ENCODE peak calls at places on chromosomes 3 and 15, in ten cellular contexts. C is neural crest cell; E is activated B cell treated with CpG ODN at 0.5 μM for 24 hours; G is bronchial epithelial cell; U is cardiac fibroblast; N is WERI-Rb-1; I is thoracic aorta; A is glutamatergic neuron; J is CD4-positive, alpha-beta T cell; B is endothelial cell. F is an unnamed sample.

GRCh38 chr3:162641869-162642350 is 1145.3 kb downstream of the OTOL1 start:
- DNase-seq in C (no peak), E (no peak), G (no peak), U (no peak), N (no peak), I (no peak), A (no peak), J (no peak), B (no peak), F (no peak)

GRCh38 chr3:107271787-107272387 is 105.4 kb upstream of the CCDC54 start:
- DNase-seq in C (no peak), E (no peak), G (peak), U (peak), N (no peak), I (no peak), A (no peak), J (no peak), B (no peak), F (no peak)

GRCh38 chr3:181017690-181018089 is 28.2 kb upstream of the DNAJC19 start:
- DNase-seq in C (no peak), E (no peak), G (no peak), U (no peak), N (no peak), I (no peak), A (no peak), J (no peak), B (no peak), F (no peak)

GRCh38 chr15:73370151-73370550 is 1.4 kb upstream of the HCN4 start:
- DNase-seq in C (no peak), E (no peak), G (peak), U (no peak), N (peak), I (no peak), A (no peak), J (no peak), B (no peak), F (no peak)

GRCh38 chr15:98779463-98780071 is 131.2 kb downstream of the IGF1R start:
- DNase-seq in C (peak), E (peak), G (peak), U (peak), N (peak), I (peak), A (peak), J (peak), B (peak), F (no peak)

GRCh38 chr3:18740631-18741583 is 315.8 kb upstream of the SATB1 start:
- DNase-seq in C (no peak), E (no peak), G (no peak), U (no peak), N (no peak), I (no peak), A (no peak), J (peak), B (no peak), F (no peak)

GRCh38 chr15:80709542-80709941 is 14.4 kb downstream of the ABHD17C start:
- DNase-seq in C (no peak), E (no peak), G (peak), U (no peak), N (no peak), I (no peak), A (no peak), J (no peak), B (no peak), F (no peak)

GRCh38 chr3:156264771-156265170 is 144.4 kb downstream of the KCNAB1 start:
- DNase-seq in C (no peak), E (no peak), G (no peak), U (no peak), N (no peak), I (no peak), A (no peak), J (no peak), B (no peak), F (no peak)

GRCh38 chr3:89180334-89180733 is 72.9 kb downstream of the EPHA3 start:
- DNase-seq in C (no peak), E (no peak), G (peak), U (peak), N (no peak), I (no peak), A (no peak), J (no peak), B (no peak), F (no peak)

GRCh38 chr15:101045835-101046691 is 126.9 kb downstream of the LRRK1 start:
- DNase-seq in C (no peak), E (peak), G (no peak), U (no peak), N (peak), I (no peak), A (peak), J (no peak), B (peak), F (no peak)

GRCh38 chr3:141294300-141294699 is 62.7 kb downstream of the PXYLP1 start:
- DNase-seq in C (no peak), E (no peak), G (no peak), U (peak), N (no peak), I (no peak), A (no peak), J (no peak), B (no peak), F (no peak)

GRCh38 chr3:14512944-14513332 is 27.2 kb downstream of the GRIP2 start:
- DNase-seq in C (no peak), E (no peak), G (no peak), U (no peak), N (peak), I (no peak), A (peak), J (no peak), B (no peak), F (no peak)

GRCh38 chr3:13470894-13471574 is 9.1 kb upstream of the HDAC11 start:
- DNase-seq in C (no peak), E (no peak), G (peak), U (no peak), N (no peak), I (no peak), A (no peak), J (no peak), B (no peak), F (no peak)

GRCh38 chr3:58659051-58659675 is 7.4 kb downstream of the FAM3D start:
- DNase-seq in C (no peak), E (no peak), G (peak), U (peak), N (peak), I (no peak), A (no peak), J (no peak), B (no peak), F (no peak)

GRCh38 chr3:65545429-65545828 is 493.3 kb downstream of the MAGI1 start:
- DNase-seq in C (no peak), E (no peak), G (peak), U (peak), N (no peak), I (no peak), A (no peak), J (no peak), B (no peak), F (no peak)

GRCh38 chr15:101172421-101173097 is 79.3 kb downstream of the CHSY1 start:
- DNase-seq in C (no peak), E (no peak), G (no peak), U (no peak), N (peak), I (no peak), A (peak), J (no peak), B (no peak), F (no peak)

GRCh38 chr3:127803619-127804018 is 18.7 kb downstream of the MGLL start:
- DNase-seq in C (no peak), E (no peak), G (peak), U (peak), N (no peak), I (no peak), A (no peak), J (no peak), B (no peak), F (no peak)

GRCh38 chr15:40439461-40440299 is 1.1 kb upstream of the BAHD1 start:
- DNase-seq in C (no peak), E (peak), G (peak), U (no peak), N (peak), I (no peak), A (peak), J (no peak), B (no peak), F (no peak)

GRCh38 chr3:52028572-52028971 is 27.8 kb downstream of the DUSP7 start:
- DNase-seq in C (no peak), E (no peak), G (peak), U (no peak), N (no peak), I (no peak), A (no peak), J (no peak), B (no peak), F (no peak)

GRCh38 chr15:67823371-67824156 is 1.7 kb upstream of the SKOR1 start:
- DNase-seq in C (no peak), E (no peak), G (no peak), U (no peak), N (no peak), I (no peak), A (peak), J (no peak), B (no peak), F (no peak)

GRCh38 chr15:74540135-74540760 is 772 bp upstream of the ARID3B start:
- DNase-seq in C (no peak), E (no peak), G (peak), U (peak), N (no peak), I (no peak), A (no peak), J (no peak), B (no peak), F (peak)

GRCh38 chr15:82549199-82549665 is 9.0 kb upstream of the RPS17 start:
- DNase-seq in C (no peak), E (no peak), G (no peak), U (no peak), N (no peak), I (no peak), A (no peak), J (no peak), B (no peak), F (no peak)

GRCh38 chr15:74293021-74293810 is 57.1 kb downstream of the CCDC33 start:
- DNase-seq in C (no peak), E (no peak), G (no peak), U (no peak), N (no peak), I (no peak), A (no peak), J (no peak), B (no peak), F (no peak)

GRCh38 chr15:101523560-101523940 is 34.0 kb upstream of the PCSK6 start:
- DNase-seq in C (no peak), E (no peak), G (no peak), U (no peak), N (no peak), I (no peak), A (no peak), J (no peak), B (no peak), F (no peak)

GRCh38 chr15:74951006-74951405 is 5.6 kb downstream of the RPP25 start:
- DNase-seq in C (no peak), E (no peak), G (no peak), U (no peak), N (no peak), I (no peak), A (no peak), J (no peak), B (no peak), F (no peak)

GRCh38 chr3:149441662-149442442 is 32.6 kb upstream of the TM4SF4 start:
- DNase-seq in C (no peak), E (no peak), G (no peak), U (no peak), N (no peak), I (no peak), A (no peak), J (no peak), B (no peak), F (no peak)

GRCh38 chr3:196995646-196996355 is 27.2 kb upstream of the PIGZ start:
- DNase-seq in C (no peak), E (no peak), G (no peak), U (no peak), N (peak), I (no peak), A (no peak), J (no peak), B (no peak), F (no peak)

GRCh38 chr15:100873029-100873677 is 6.5 kb upstream of the ALDH1A3 start:
- DNase-seq in C (peak), E (no peak), G (peak), U (peak), N (peak), I (peak), A (peak), J (peak), B (peak), F (peak)

GRCh38 chr3:47355010-47355409 is 25.8 kb upstream of the PTPN23 start:
- DNase-seq in C (no peak), E (no peak), G (no peak), U (no peak), N (no peak), I (no peak), A (no peak), J (no peak), B (no peak), F (no peak)

GRCh38 chr3:99895706-99896441 is 78.2 kb downstream of the CMSS1 start:
- DNase-seq in C (no peak), E (no peak), G (peak), U (peak), N (no peak), I (no peak), A (no peak), J (no peak), B (no peak), F (no peak)

GRCh38 chr3:189512039-189512438 is 119.2 kb upstream of the TP63 start:
- DNase-seq in C (no peak), E (no peak), G (no peak), U (no peak), N (no peak), I (no peak), A (no peak), J (no peak), B (no peak), F (no peak)

GRCh38 chr3:15299036-15299435 is 33.4 kb downstream of the SH3BP5 start:
- DNase-seq in C (no peak), E (no peak), G (no peak), U (no peak), N (peak), I (no peak), A (peak), J (no peak), B (no peak), F (no peak)

GRCh38 chr15:44537728-44538240 is 837 bp downstream of the EIF3J start:
- DNase-seq in C (no peak), E (no peak), G (peak), U (peak), N (no peak), I (no peak), A (no peak), J (no peak), B (no peak), F (no peak)
- TF ChIP-seq CTCF in C (peak), E (no peak), G (no peak), U (no peak), N (no peak), I (peak), A (no peak), J (no peak), B (no peak), F (no peak)

GRCh38 chr3:122245513-122246174 is 62.2 kb downstream of the CASR start:
- DNase-seq in C (no peak), E (no peak), G (peak), U (peak), N (no peak), I (no peak), A (no peak), J (no peak), B (no peak), F (no peak)
- TF ChIP-seq CTCF in C (peak), E (peak), G (no peak), U (no peak), N (no peak), I (peak), A (no peak), J (peak), B (peak), F (peak)

GRCh38 chr15:39125904-39126303 is 455.0 kb upstream of the THBS1 start:
- DNase-seq in C (peak), E (no peak), G (peak), U (peak), N (peak), I (no peak), A (peak), J (no peak), B (peak), F (no peak)
- TF ChIP-seq CTCF in C (peak), E (no peak), G (peak), U (peak), N (peak), I (peak), A (peak), J (peak), B (peak), F (peak)

GRCh38 chr3:4833471-4833870 is 145.8 kb upstream of the BHLHE40 start:
- DNase-seq in C (no peak), E (no peak), G (no peak), U (no peak), N (no peak), I (no peak), A (no peak), J (no peak), B (no peak), F (no peak)

GRCh38 chr3:4836516-4836915 is 142.7 kb upstream of the BHLHE40 start:
- DNase-seq in C (no peak), E (no peak), G (peak), U (no peak), N (no peak), I (no peak), A (no peak), J (no peak), B (no peak), F (no peak)

GRCh38 chr3:4837405-4837804 is 141.8 kb upstream of the BHLHE40 start:
- DNase-seq in C (no peak), E (no peak), G (no peak), U (no peak), N (no peak), I (no peak), A (no peak), J (no peak), B (no peak), F (no peak)

GRCh38 chr3:4834403-4834866 is 144.8 kb upstream of the BHLHE40 start:
- DNase-seq in C (no peak), E (no peak), G (no peak), U (no peak), N (no peak), I (no peak), A (no peak), J (peak), B (no peak), F (no peak)

DNA sequence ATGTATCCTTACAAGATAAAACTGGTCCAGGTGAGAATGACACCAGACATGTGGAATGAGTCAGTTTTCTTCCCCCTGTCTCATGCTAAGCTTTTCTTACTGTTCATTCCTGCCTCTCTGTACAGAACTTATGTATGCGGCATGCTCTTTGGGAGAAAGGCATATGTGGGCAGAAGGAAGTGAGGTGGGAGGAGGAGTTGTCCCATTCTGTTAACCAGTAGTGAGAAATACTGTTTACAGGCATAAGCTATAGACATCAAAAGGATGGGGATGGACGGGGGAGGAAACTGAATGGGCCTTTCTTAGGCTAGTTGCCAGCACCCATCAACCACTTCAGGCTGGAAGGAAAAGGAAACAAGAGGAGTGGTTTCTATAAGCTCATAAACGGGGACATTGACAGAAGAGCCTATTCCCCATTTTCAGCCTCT is 143.6 kb upstream of the BHLHE40 start:
- DNase-seq in C (no peak), E (no peak), G (peak), U (no peak), N (no peak), I (no peak), A (no peak), J (no peak), B (no peak), F (no peak)
- TF ChIP-seq CTCF in C (no peak), E (no peak), G (no peak), U (no peak), N (no peak), I (no peak), A (no peak), J (no peak), B (no peak), F (no peak)

F was measured in mesothelial cell of epicardium.